ENCODE peak calls at places on chromosomes 2 and 18, in six cellular contexts. One of them, this sample, is unnamed.

GRCh38 chr2:159267926-159268325 is 18.6 kb downstream of the WDSUB1 start:
- DNase-seq in mammary epithelial cell: no peak
- DNase-seq in neural progenitor cell: no peak
- DNase-seq in GM23248: no peak
- DNase-seq in HCT116: no peak
- DNase-seq in fibroblast of lung: peak; percentile 48
- DNase-seq in this sample: peak; percentile 27

GRCh38 chr2:80028584-80028983 is 276.0 kb downstream of the LRRTM1 start:
- DNase-seq in GM23248: no peak
- DNase-seq in mammary epithelial cell: no peak
- DNase-seq in neural progenitor cell: no peak
- DNase-seq in HCT116: no peak
- DNase-seq in fibroblast of lung: no peak
- DNase-seq in this sample: no peak

GRCh38 chr2:6408057-6408456 is 457.6 kb downstream of the CMPK2 start:
- DNase-seq in GM23248: no peak
- DNase-seq in fibroblast of lung: no peak
- DNase-seq in mammary epithelial cell: no peak
- DNase-seq in neural progenitor cell: no peak
- DNase-seq in HCT116: no peak
- DNase-seq in this sample: no peak

GRCh38 chr2:20365249-20365817 is 14.7 kb upstream of the PUM2 start:
- DNase-seq in GM23248: peak; percentile 91
- DNase-seq in fibroblast of lung: peak; percentile 60
- DNase-seq in neural progenitor cell: no peak
- DNase-seq in mammary epithelial cell: peak; percentile 85
- DNase-seq in HCT116: no peak
- DNase-seq in this sample: no peak

GRCh38 chr18:72866901-72867701 is 686 bp downstream of the NETO1 start:
- DNase-seq in GM23248: no peak
- DNase-seq in fibroblast of lung: no peak
- DNase-seq in mammary epithelial cell: peak; percentile 41
- DNase-seq in neural progenitor cell: peak; percentile 63
- DNase-seq in HCT116: no peak
- DNase-seq in this sample: peak; percentile 23

GRCh38 chr2:219551412-219551811 is 7.6 kb downstream of the TMEM198 start:
- DNase-seq in HCT116: no peak
- DNase-seq in fibroblast of lung: peak; percentile 26
- DNase-seq in neural progenitor cell: peak; percentile 40
- DNase-seq in GM23248: peak; percentile 79
- DNase-seq in mammary epithelial cell: peak; percentile 33
- DNase-seq in this sample: no peak

GRCh38 chr2:46563110-46563731 is 83.9 kb downstream of the TMEM247 start:
- DNase-seq in HCT116: no peak
- DNase-seq in GM23248: no peak
- DNase-seq in neural progenitor cell: no peak
- DNase-seq in mammary epithelial cell: no peak
- DNase-seq in fibroblast of lung: no peak
- DNase-seq in this sample: no peak

GRCh38 chr18:31505161-31505560 is 7.2 kb downstream of the DSG2 start:
- DNase-seq in neural progenitor cell: no peak
- DNase-seq in HCT116: no peak
- DNase-seq in mammary epithelial cell: no peak
- DNase-seq in GM23248: no peak
- DNase-seq in fibroblast of lung: no peak
- DNase-seq in this sample: no peak

GRCh38 chr2:48315847-48316194 is 214.1 kb upstream of the STON1 start:
- DNase-seq in HCT116: no peak
- DNase-seq in GM23248: peak; percentile 37
- DNase-seq in fibroblast of lung: no peak
- DNase-seq in mammary epithelial cell: peak; percentile 53
- DNase-seq in neural progenitor cell: peak; percentile 54
- DNase-seq in this sample: peak; percentile 42

GRCh38 chr2:110816404-110817365 is 84.3 kb downstream of the ACOXL start:
- DNase-seq in mammary epithelial cell: peak; percentile 81
- DNase-seq in fibroblast of lung: no peak
- DNase-seq in neural progenitor cell: no peak
- DNase-seq in HCT116: no peak
- DNase-seq in GM23248: peak; percentile 39
- DNase-seq in this sample: no peak

GRCh38 chr2:133747965-133748700 is 179.9 kb upstream of the NCKAP5 start:
- DNase-seq in fibroblast of lung: no peak
- DNase-seq in GM23248: no peak
- DNase-seq in mammary epithelial cell: no peak
- DNase-seq in neural progenitor cell: no peak
- DNase-seq in HCT116: no peak
- DNase-seq in this sample: no peak

GRCh38 chr18:51068111-51068510 is 38.1 kb downstream of the SMAD4 start:
- DNase-seq in neural progenitor cell: no peak
- DNase-seq in mammary epithelial cell: peak; percentile 41
- DNase-seq in GM23248: peak; percentile 67
- DNase-seq in HCT116: no peak
- DNase-seq in fibroblast of lung: peak; percentile 61
- DNase-seq in this sample: no peak

GRCh38 chr18:36130039-36130831 is 536 bp downstream of the ELP2 start:
- DNase-seq in fibroblast of lung: no peak
- DNase-seq in neural progenitor cell: no peak
- DNase-seq in HCT116: no peak
- DNase-seq in GM23248: peak; percentile 23
- DNase-seq in mammary epithelial cell: no peak
- DNase-seq in this sample: no peak

GRCh38 chr2:9390151-9390850 is 33.0 kb downstream of the ITGB1BP1 start:
- DNase-seq in mammary epithelial cell: no peak
- DNase-seq in neural progenitor cell: no peak
- DNase-seq in fibroblast of lung: no peak
- DNase-seq in GM23248: no peak
- DNase-seq in HCT116: no peak
- DNase-seq in this sample: no peak

GRCh38 chr2:162038676-162039075 is 35.3 kb downstream of the DPP4 start:
- DNase-seq in neural progenitor cell: no peak
- DNase-seq in GM23248: no peak
- DNase-seq in mammary epithelial cell: no peak
- DNase-seq in HCT116: no peak
- DNase-seq in fibroblast of lung: no peak
- DNase-seq in this sample: no peak

GRCh38 chr2:18526429-18526828 is 34.0 kb downstream of the RDH14 start:
- DNase-seq in mammary epithelial cell: no peak
- DNase-seq in fibroblast of lung: no peak
- DNase-seq in GM23248: no peak
- DNase-seq in HCT116: no peak
- DNase-seq in neural progenitor cell: no peak
- DNase-seq in this sample: no peak

GRCh38 chr2:70793450-70793849 is 3.0 kb upstream of the FIGLA start:
- DNase-seq in neural progenitor cell: no peak
- DNase-seq in HCT116: no peak
- DNase-seq in fibroblast of lung: no peak
- DNase-seq in mammary epithelial cell: no peak
- DNase-seq in GM23248: no peak
- DNase-seq in this sample: no peak

GRCh38 chr2:129895526-129896082 is 83.9 kb upstream of the RAB6C start:
- DNase-seq in GM23248: no peak
- DNase-seq in neural progenitor cell: no peak
- DNase-seq in HCT116: no peak
- DNase-seq in fibroblast of lung: no peak
- DNase-seq in mammary epithelial cell: no peak
- DNase-seq in this sample: no peak

GRCh38 chr2:215825709-215826108 is 187.6 kb downstream of the MREG start:
- DNase-seq in GM23248: peak; percentile 75
- DNase-seq in mammary epithelial cell: no peak
- DNase-seq in neural progenitor cell: no peak
- DNase-seq in HCT116: no peak
- DNase-seq in fibroblast of lung: no peak
- DNase-seq in this sample: no peak

GRCh38 chr2:106882658-106883057 is 3.3 kb downstream of the ST6GAL2 start:
- DNase-seq in fibroblast of lung: no peak
- DNase-seq in HCT116: no peak
- DNase-seq in neural progenitor cell: peak; percentile 28
- DNase-seq in mammary epithelial cell: no peak
- DNase-seq in GM23248: no peak
- DNase-seq in this sample: no peak

GRCh38 chr2:106885326-106885725 is 641 bp downstream of the ST6GAL2 start:
- DNase-seq in fibroblast of lung: peak; percentile 10
- DNase-seq in mammary epithelial cell: peak; percentile 1
- DNase-seq in HCT116: no peak
- DNase-seq in neural progenitor cell: peak; percentile 63
- DNase-seq in GM23248: peak; percentile 10
- DNase-seq in this sample: no peak

GRCh38 chr2:106890611-106891010 is 4.6 kb upstream of the ST6GAL2 start:
- DNase-seq in fibroblast of lung: no peak
- DNase-seq in neural progenitor cell: no peak
- DNase-seq in GM23248: no peak
- DNase-seq in mammary epithelial cell: no peak
- DNase-seq in HCT116: no peak
- DNase-seq in this sample: no peak

GRCh38 chr2:106886916-106887758 is 1.2 kb upstream of the ST6GAL2 start:
- DNase-seq in fibroblast of lung: peak; percentile 2
- DNase-seq in GM23248: peak; percentile 29
- DNase-seq in neural progenitor cell: peak; percentile 71
- DNase-seq in mammary epithelial cell: peak; percentile 45
- DNase-seq in HCT116: no peak
- DNase-seq in this sample: no peak

DNA sequence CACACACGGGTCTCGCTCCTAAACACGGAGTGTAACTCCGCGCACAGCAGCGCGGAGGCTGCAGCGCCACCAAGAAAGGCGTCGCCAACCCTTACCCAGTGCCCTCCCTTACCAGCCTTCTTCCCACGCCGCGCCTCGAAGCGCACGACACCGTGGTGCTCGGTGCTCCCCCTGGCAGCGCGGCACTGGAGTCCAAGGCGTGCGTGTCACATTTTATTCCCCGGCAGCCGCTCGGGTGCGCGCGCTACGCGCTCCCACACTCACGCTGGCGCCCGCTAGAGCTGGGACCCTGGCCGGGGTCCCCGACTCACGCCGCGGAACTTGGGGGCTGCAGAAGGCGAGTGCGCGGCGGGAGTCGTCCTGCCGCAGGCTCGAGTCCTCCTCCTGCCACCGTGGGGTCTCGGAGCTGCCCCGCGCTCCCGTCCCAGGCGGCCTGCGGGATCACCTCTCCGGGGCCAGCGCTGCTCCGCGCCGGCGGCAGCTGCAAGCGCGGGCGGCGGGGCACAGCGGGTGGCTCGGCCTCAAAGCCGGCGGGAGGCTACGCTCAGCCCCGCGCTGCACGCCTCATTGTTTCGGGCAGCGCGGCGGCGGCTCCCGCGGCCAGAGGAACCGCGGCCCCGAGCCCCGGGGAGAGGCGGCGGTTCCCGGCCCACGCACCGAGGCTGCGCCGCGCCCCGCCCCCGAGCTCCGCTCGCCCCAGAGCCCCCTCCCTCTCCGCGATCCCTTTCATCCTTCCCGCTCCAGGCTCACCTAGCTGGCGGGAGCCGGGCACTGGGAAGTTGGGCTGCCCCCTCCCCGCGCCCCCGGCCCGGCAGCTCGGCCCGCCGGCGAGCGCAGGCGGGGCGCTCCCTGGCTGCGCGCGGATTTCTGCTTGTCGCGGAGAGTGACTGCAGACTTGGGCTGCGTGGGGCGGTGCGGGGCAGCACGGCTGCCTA is at the start of gene ST6GAL2:
- DNase-seq in HCT116: no peak
- DNase-seq in neural progenitor cell: peak; percentile 87
- DNase-seq in GM23248: peak; percentile 39
- DNase-seq in fibroblast of lung: no peak
- DNase-seq in mammary epithelial cell: peak; percentile 29
- DNase-seq in this sample: peak; percentile 10
- TF ChIP-seq EZH2 in HCT116: no peak
- TF ChIP-seq EZH2 in neural progenitor cell: peak; percentile 74
- TF ChIP-seq EZH2 in GM23248: no peak
- TF ChIP-seq EZH2 in fibroblast of lung: peak; percentile 50
- TF ChIP-seq EZH2 in mammary epithelial cell: no peak
- TF ChIP-seq EZH2 in this sample: no peak

GRCh38 chr2:217936952-217937351 is 65.8 kb downstream of the TNS1 start:
- DNase-seq in HCT116: no peak
- DNase-seq in mammary epithelial cell: no peak
- DNase-seq in neural progenitor cell: no peak
- DNase-seq in fibroblast of lung: no peak
- DNase-seq in GM23248: no peak
- DNase-seq in this sample: no peak

GRCh38 chr2:217933326-217933993 is 69.3 kb downstream of the TNS1 start:
- DNase-seq in mammary epithelial cell: no peak
- DNase-seq in fibroblast of lung: no peak
- DNase-seq in GM23248: no peak
- DNase-seq in neural progenitor cell: no peak
- DNase-seq in HCT116: no peak
- DNase-seq in this sample: no peak

GRCh38 chr2:217934321-217935131 is 68.3 kb downstream of the TNS1 start:
- DNase-seq in mammary epithelial cell: peak; percentile 68
- DNase-seq in HCT116: no peak
- DNase-seq in GM23248: peak; percentile 98
- DNase-seq in fibroblast of lung: peak; percentile 75
- DNase-seq in neural progenitor cell: no peak
- DNase-seq in this sample: peak; percentile 42

GRCh38 chr2:217935901-217936684 is 66.7 kb downstream of the TNS1 start:
- DNase-seq in GM23248: peak; percentile 27
- DNase-seq in fibroblast of lung: peak; percentile 32
- DNase-seq in HCT116: no peak
- DNase-seq in mammary epithelial cell: no peak
- DNase-seq in neural progenitor cell: no peak
- DNase-seq in this sample: no peak

DNA sequence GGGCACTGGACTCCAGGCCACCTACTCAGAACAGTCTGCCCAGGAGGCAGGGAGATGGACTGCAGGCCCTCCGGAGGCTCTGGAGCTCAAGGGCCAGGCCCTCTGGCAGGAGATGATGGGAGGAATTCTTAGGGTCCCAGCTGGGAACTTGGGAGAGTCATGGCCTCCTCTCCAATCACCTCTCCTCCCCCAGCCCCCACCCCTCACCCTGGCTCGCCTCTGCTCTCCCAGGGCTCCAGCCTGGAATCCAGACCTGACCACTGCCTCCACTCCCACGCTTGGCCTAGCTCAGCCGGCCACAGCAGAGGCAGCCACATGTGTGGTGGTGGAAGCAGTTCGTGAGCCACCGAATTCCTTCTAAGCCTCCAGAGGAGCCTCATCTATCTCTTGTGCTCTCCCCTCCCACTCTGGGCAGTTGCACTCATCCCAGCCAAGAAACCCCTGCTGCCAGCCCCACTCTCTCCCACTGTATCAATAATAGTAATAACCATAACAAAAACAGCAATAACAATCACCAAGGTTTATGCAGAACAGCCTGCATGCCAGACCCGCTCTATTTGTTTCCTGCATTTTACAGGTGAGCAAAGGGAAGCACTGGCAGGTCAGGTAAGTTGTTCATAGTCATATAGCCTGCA is 67.4 kb downstream of the TNS1 start:
- DNase-seq in neural progenitor cell: no peak
- DNase-seq in GM23248: peak; percentile 82
- DNase-seq in HCT116: no peak
- DNase-seq in fibroblast of lung: peak; percentile 31
- DNase-seq in mammary epithelial cell: no peak
- DNase-seq in this sample: no peak
- H3K4me1 ChIP-seq in neural progenitor cell: peaks cover 5% of the 10 kb centered on the region
- H3K4me1 ChIP-seq in GM23248: peaks cover 89% of the 10 kb centered on the region
- H3K4me1 ChIP-seq in HCT116: no peaks in the 10 kb centered on the region
- H3K4me1 ChIP-seq in fibroblast of lung: peaks cover 65% of the 10 kb centered on the region
- H3K4me1 ChIP-seq in mammary epithelial cell: peaks cover 24% of the 10 kb centered on the region
- H3K4me1 ChIP-seq in this sample: peaks cover 41% of the 10 kb centered on the region

GRCh38 chr2:164841719-164842623 is at the start of gene COBLL1:
- DNase-seq in GM23248: peak; percentile 77
- DNase-seq in neural progenitor cell: peak; percentile 89
- DNase-seq in HCT116: peak; percentile 71
- DNase-seq in mammary epithelial cell: peak; percentile 87
- DNase-seq in fibroblast of lung: peak; percentile 44
- DNase-seq in this sample: peak; percentile 80
- TF ChIP-seq EZH2 in GM23248: no peak
- TF ChIP-seq EZH2 in neural progenitor cell: no peak
- TF ChIP-seq EZH2 in HCT116: no peak
- TF ChIP-seq EZH2 in mammary epithelial cell: no peak
- TF ChIP-seq EZH2 in fibroblast of lung: no peak
- TF ChIP-seq EZH2 in this sample: no peak

GRCh38 chr2:239114119-239114581 is 266.3 kb downstream of the TWIST2 start:
- DNase-seq in HCT116: no peak
- DNase-seq in fibroblast of lung: peak; percentile 34
- DNase-seq in mammary epithelial cell: no peak
- DNase-seq in GM23248: peak; percentile 37
- DNase-seq in neural progenitor cell: no peak
- DNase-seq in this sample: peak; percentile 28
- H3K4me1 ChIP-seq in HCT116: no peaks in the 10 kb centered on the region
- H3K4me1 ChIP-seq in fibroblast of lung: no peaks in the 10 kb centered on the region
- H3K4me1 ChIP-seq in mammary epithelial cell: peaks cover 15% of the 10 kb centered on the region
- H3K4me1 ChIP-seq in GM23248: no peaks in the 10 kb centered on the region
- H3K4me1 ChIP-seq in neural progenitor cell: no peaks in the 10 kb centered on the region
- H3K4me1 ChIP-seq in this sample: no peaks in the 10 kb centered on the region